ENCODE peak calls at places on chromosomes 2 and 18, in four cellular contexts. N is spleen, A is heart left ventricle, K is A549. O is an unnamed sample.

GRCh38 chr2:9771481-9772017 is 71.7 kb upstream of the TAF1B start:
- DNase-seq in K (peak; percentile 74), A (peak; percentile 48), N (no peak), O (no peak)

GRCh38 chr2:28320371-28320770 is 72.3 kb upstream of the FOSL2 start:
- DNase-seq in K (no peak), A (no peak), N (no peak), O (no peak)

GRCh38 chr2:71496156-71496770 is 42.9 kb downstream of the DYSF start:
- DNase-seq in K (no peak), N (no peak), A (no peak), O (no peak)

GRCh38 chr18:76686737-76687231 is 135.6 kb upstream of the ZNF236 start:
- DNase-seq in A (peak; percentile 55), K (peak; percentile 49), N (no peak), O (peak; percentile 39)

GRCh38 chr2:39437522-39438296 is 624 bp upstream of the MAP4K3 start:
- DNase-seq in N (peak; percentile 84), K (peak; percentile 63), A (peak; percentile 35), O (peak; percentile 63)

GRCh38 chr2:11829947-11830707 is 83.7 kb downstream of the LPIN1 start:
- DNase-seq in A (peak; percentile 69), K (peak; percentile 89), N (peak; percentile 86), O (peak; percentile 60)

GRCh38 chr18:30044496-30044895 is 998.0 kb downstream of the DSC3 start:
- DNase-seq in A (no peak), K (no peak), N (no peak), O (no peak)

GRCh38 chr18:10839401-10839800 is 310.0 kb downstream of the PIEZO2 start:
- DNase-seq in N (no peak), A (no peak), K (no peak), O (no peak)

GRCh38 chr18:8685141-8685913 is 20.0 kb upstream of the MTCL1 start:
- DNase-seq in N (no peak), A (no peak), K (no peak), O (no peak)

GRCh38 chr18:74510770-74511095 is 14.6 kb downstream of the CNDP2 start:
- DNase-seq in N (no peak), K (no peak), A (no peak), O (no peak)

GRCh38 chr2:169928463-169928864 is 101.2 kb downstream of the UBR3 start:
- DNase-seq in K (no peak), N (no peak), A (no peak), O (peak; percentile 29)

GRCh38 chr2:198259496-198259895 is 455.1 kb downstream of the PLCL1 start:
- DNase-seq in K (no peak), A (no peak), N (no peak), O (no peak)

GRCh38 chr2:191115391-191115790 is 35.4 kb downstream of the STAT4 start:
- DNase-seq in N (no peak), A (no peak), K (no peak), O (no peak)

GRCh38 chr2:197011777-197012641 is 85.5 kb upstream of the PGAP1 start:
- DNase-seq in N (no peak), A (no peak), K (peak; percentile 38), O (peak; percentile 51)

GRCh38 chr2:220512419-220512818 is 885.0 kb downstream of the SLC4A3 start:
- DNase-seq in K (no peak), A (no peak), N (no peak), O (no peak)

DNA sequence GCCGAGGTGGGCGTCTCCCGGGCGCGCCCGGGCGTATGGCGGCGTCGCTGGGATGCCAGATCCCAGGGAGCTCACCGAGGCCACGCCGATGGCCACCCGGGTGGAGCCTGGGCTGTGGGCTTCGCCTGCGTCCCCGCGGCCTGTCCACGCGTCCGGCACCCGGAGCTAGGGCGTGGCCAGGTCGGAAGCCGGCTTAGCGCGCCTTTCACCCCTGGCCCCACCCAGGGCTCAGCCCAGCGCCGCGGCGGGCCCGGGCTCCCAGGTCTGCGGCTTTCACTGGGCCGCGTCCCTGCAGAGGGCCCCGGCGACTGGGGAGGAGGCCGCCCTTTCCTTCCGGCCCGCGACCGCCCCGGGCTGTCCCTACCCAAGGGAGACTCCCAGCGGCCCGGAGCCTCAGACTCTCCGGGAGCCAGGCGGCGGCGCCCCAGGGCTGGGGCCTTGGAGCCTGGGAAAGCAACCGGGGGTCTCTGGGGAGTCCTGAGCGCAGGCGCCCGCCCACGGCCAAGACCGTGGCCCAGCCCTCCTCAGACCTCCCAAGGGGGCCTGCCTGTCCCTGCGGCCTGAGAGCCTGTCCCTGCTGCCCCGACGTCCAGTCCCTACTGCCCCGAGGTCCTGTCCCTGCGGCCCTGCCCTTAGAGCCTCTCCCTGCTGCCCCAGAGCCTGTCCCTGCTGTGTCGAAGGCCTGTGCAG is 36.3 kb upstream of the ITM2C start:
- DNase-seq in N (peak; percentile 79), A (peak; percentile 65), K (no peak), O (no peak)
- TF ChIP-seq CTCF in N (no peak), A (no peak), K (no peak), O (no peak)

DNA sequence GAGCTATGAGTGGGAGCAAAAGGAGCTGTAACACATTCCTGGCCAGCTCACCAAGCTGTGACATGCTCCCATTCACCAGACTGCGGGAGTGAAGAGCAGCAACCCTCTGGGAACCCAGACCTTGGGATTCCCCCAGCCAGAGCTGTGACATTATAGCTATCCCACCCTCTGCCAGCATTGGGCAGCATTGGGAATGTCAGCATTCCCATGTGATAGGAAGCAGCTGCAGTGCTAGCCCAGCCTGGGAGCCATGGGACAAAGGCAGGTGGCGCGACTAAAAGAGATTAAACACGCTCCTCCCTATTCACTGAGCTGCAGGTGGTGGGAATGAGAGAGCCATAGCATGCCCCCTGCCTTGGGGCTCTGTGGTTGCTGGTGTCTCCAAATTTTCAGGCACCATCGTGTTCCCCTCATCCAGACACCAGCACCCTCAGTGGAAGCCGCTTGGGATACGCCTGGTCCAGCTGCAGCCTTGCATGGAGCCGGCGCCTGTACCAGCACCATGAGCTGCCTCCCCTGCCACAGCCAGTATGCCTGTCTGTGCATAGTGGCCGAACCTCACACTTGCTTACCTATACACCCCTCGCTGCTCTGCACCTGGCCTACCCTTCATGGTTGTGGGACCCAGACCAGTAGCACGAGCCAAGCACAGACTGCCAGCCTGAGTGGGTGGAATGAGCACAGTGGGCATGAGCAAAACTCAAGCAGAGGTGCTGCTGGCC is 695.6 kb upstream of the GCFC2 start:
- DNase-seq in K (no peak), N (no peak), A (no peak), O (no peak)
- H3K9me3 ChIP-seq in K (peaks cover 7% of the 10 kb centered on the region), N (peaks cover 28% of the 10 kb centered on the region), A (no peaks in the 10 kb centered on the region), O (peaks cover 12% of the 10 kb centered on the region)

DNA sequence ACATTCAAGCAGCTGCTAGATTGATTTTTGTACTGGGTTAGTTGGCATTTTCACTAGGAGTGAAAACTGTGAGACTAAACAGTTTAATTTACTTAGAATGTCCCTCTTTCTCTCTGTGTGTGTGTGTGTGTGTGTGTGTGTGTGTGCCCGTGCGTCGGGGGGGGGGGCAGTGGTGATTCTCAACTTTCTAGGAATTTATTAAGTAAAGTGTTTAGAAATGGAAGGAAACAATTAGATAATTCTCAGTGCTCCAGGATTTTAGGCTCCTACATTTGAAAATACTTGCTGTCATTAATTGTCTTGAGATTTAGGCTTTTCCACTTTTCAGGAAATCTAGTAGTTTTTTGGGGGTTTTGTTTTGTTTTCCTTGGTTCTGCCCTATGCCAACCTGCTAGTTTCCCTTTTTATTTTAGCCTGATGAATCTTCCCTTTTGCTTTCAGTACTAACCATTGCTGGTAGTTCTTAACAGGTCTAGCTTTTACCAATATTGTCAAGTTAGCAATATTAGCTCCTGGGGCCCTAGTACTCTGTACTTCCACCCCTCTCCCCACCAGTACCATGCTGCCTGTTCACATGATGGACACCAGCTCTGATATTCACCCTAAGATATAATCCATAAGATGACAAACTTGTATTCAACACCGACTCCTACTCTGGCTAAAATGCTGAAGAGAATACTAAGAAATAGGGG is 4.9 kb downstream of the EPAS1 start:
- DNase-seq in K (no peak), N (no peak), A (no peak), O (no peak)
- H3K4me1 ChIP-seq in K (peaks cover 72% of the 10 kb centered on the region), N (peaks cover 29% of the 10 kb centered on the region), A (peaks cover 59% of the 10 kb centered on the region), O (peaks cover 47% of the 10 kb centered on the region)

GRCh38 chr2:138115664-138116063 is 151.4 kb downstream of the HNMT start:
- DNase-seq in N (no peak), K (no peak), A (no peak), O (no peak)
- TF ChIP-seq CTCF in N (no peak), K (no peak), A (no peak), O (no peak)

GRCh38 chr18:71075147-71075546 is 786.3 kb downstream of the SOCS6 start:
- DNase-seq in A (no peak), N (no peak), K (no peak), O (no peak)
- H3K9me3 ChIP-seq in A (no peaks in the 10 kb centered on the region), N (no peaks in the 10 kb centered on the region), K (no peaks in the 10 kb centered on the region), O (no peaks in the 10 kb centered on the region)

GRCh38 chr2:36482576-36483214 is 115.3 kb downstream of the FEZ2 start:
- DNase-seq in N (no peak), A (no peak), K (no peak), O (peak; percentile 71)

GRCh38 chr2:36483290-36483689 is 114.7 kb downstream of the FEZ2 start:
- DNase-seq in A (no peak), K (no peak), N (no peak), O (no peak)

GRCh38 chr2:36486546-36487044 is 111.4 kb downstream of the FEZ2 start:
- DNase-seq in N (no peak), A (no peak), K (no peak), O (no peak)

GRCh38 chr2:36485521-36485920 is 112.4 kb downstream of the FEZ2 start:
- DNase-seq in K (no peak), A (no peak), N (no peak), O (no peak)

DNA sequence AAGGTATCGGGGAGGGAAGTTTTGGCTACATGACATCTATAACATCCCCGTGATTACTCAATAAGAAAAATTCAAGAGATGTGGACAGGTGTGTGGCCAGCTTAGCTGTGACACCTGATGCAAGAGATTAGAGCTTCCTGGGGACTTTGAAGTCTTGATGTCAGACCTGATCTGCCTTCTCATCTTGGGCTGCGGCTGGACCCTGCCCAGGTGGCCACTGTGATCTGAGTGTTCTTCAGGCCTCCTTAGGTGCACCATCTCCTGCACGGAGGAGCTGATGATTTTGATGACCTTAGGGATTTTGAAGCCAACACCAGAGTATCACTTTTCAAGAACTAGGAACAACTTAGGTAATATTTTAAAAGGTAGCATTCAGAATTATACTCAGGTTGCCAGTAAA is 113.5 kb downstream of the FEZ2 start:
- DNase-seq in N (no peak), K (no peak), A (no peak), O (peak; percentile 84)
- H3K4me1 ChIP-seq in N (no peaks in the 10 kb centered on the region), K (peaks cover 99% of the 10 kb centered on the region), A (peaks cover 33% of the 10 kb centered on the region), O (peaks cover 100% of the 10 kb centered on the region)

O was measured in Caco-2.